ENCODE peak calls at places on chromosomes 1 and 21, in eight cellular contexts. V is Peyer's patch, L is NCI-H2227 treated with DMSO at 0.1 percent for 48 hours, H is AG08395, Y is NCI-H1930, A is left ventricle myocardium inferior, F is RWPE2, M is NCI-H524. E is an unnamed sample.

GRCh38 chr1:43597028-43597427 is 52.9 kb upstream of the KDM4A start:
- DNase-seq in V (no peak), L (no peak), H (no peak), Y (no peak), A (no peak), F (no peak), M (no peak), E (no peak)

GRCh38 chr1:8776104-8776503 is 41.3 kb downstream of the RERE start:
- DNase-seq in V (no peak), L (no peak), H (no peak), Y (no peak), A (no peak), F (no peak), M (peak; percentile 12), E (no peak)

GRCh38 chr1:47262787-47263413 is 30.9 kb upstream of the TAL1 start:
- DNase-seq in V (peak; percentile 66), L (peak; percentile 27), H (peak; percentile 65), Y (no peak), A (no peak), F (no peak), M (peak; percentile 40), E (peak; percentile 66)

GRCh38 chr1:201383647-201384405 is 6.3 kb upstream of the TNNT2 start:
- DNase-seq in V (no peak), L (no peak), H (peak; percentile 90), Y (no peak), A (no peak), F (no peak), M (peak; percentile 97), E (no peak)

GRCh38 chr1:223652436-223652901 is 13.0 kb downstream of the CAPN8 start:
- DNase-seq in V (no peak), L (no peak), H (no peak), Y (no peak), A (no peak), F (no peak), M (no peak), E (no peak)

GRCh38 chr1:159924791-159925712 is at the start of gene TAGLN2:
- DNase-seq in V (peak; percentile 96), L (peak; percentile 79), H (peak; percentile 94), Y (no peak), A (peak; percentile 94), F (peak; percentile 92), M (peak; percentile 62), E (peak; percentile 25)

GRCh38 chr1:234610061-234610581 is at the start of gene IRF2BP2:
- DNase-seq in V (peak; percentile 93), L (peak; percentile 83), H (peak; percentile 90), Y (peak; percentile 92), A (peak; percentile 86), F (peak; percentile 71), M (peak; percentile 84), E (no peak)

GRCh38 chr1:182598296-182598695 is 5.9 kb downstream of the RGS16 start:
- DNase-seq in V (no peak), L (no peak), H (no peak), Y (no peak), A (no peak), F (no peak), M (no peak), E (no peak)

GRCh38 chr1:22231995-22232690 is 89.2 kb upstream of the WNT4 start:
- DNase-seq in V (no peak), L (no peak), H (no peak), Y (no peak), A (no peak), F (no peak), M (no peak), E (no peak)

GRCh38 chr1:59391216-59392179 is 94.6 kb downstream of the FGGY start:
- DNase-seq in V (no peak), L (no peak), H (no peak), Y (no peak), A (no peak), F (no peak), M (no peak), E (no peak)

GRCh38 chr1:68202239-68202832 is 30.0 kb downstream of the WLS start:
- DNase-seq in V (no peak), L (no peak), H (peak; percentile 29), Y (no peak), A (no peak), F (no peak), M (no peak), E (no peak)

GRCh38 chr21:25733859-25734653 is 648 bp downstream of the ATP5PF start:
- DNase-seq in V (no peak), L (peak; percentile 9), H (peak; percentile 10), Y (no peak), A (no peak), F (no peak), M (peak; percentile 41), E (peak; percentile 51)

GRCh38 chr1:12527564-12527963 is 90.4 kb downstream of the DHRS3 start:
- DNase-seq in V (peak; percentile 44), L (no peak), H (no peak), Y (no peak), A (no peak), F (no peak), M (no peak), E (no peak)

GRCh38 chr1:1874901-1875300 is 16.0 kb downstream of the GNB1 start:
- DNase-seq in V (no peak), L (no peak), H (no peak), Y (no peak), A (no peak), F (no peak), M (no peak), E (no peak)

GRCh38 chr1:7479544-7479943 is 291.6 kb upstream of the VAMP3 start:
- DNase-seq in V (no peak), L (no peak), H (no peak), Y (no peak), A (no peak), F (no peak), M (no peak), E (no peak)

GRCh38 chr1:183804916-183805734 is at the start of gene RGL1:
- DNase-seq in V (peak; percentile 74), L (peak; percentile 68), H (peak; percentile 74), Y (no peak), A (peak; percentile 76), F (no peak), M (peak; percentile 19), E (peak; percentile 89)

GRCh38 chr1:3515774-3516480 is 61.5 kb downstream of the ARHGEF16 start:
- DNase-seq in V (no peak), L (no peak), H (peak; percentile 84), Y (no peak), A (no peak), F (no peak), M (no peak), E (no peak)

GRCh38 chr1:240014051-240014450 is 77.6 kb upstream of the FMN2 start:
- DNase-seq in V (no peak), L (no peak), H (no peak), Y (no peak), A (no peak), F (no peak), M (no peak), E (no peak)

GRCh38 chr1:166789286-166789685 is 50.0 kb upstream of the POGK start:
- DNase-seq in V (no peak), L (no peak), H (no peak), Y (no peak), A (no peak), F (no peak), M (no peak), E (no peak)

GRCh38 chr1:67429528-67430357 is 459 bp downstream of the SERBP1 start:
- DNase-seq in V (peak; percentile 60), L (no peak), H (peak; percentile 22), Y (no peak), A (peak; percentile 19), F (no peak), M (peak; percentile 14), E (no peak)

GRCh38 chr1:156898151-156898550 is 4.6 kb downstream of the PEAR1 start:
- DNase-seq in V (no peak), L (no peak), H (no peak), Y (no peak), A (peak; percentile 65), F (no peak), M (no peak), E (peak; percentile 99)

GRCh38 chr1:232891116-232891515 is 59.3 kb upstream of the NTPCR start:
- DNase-seq in V (no peak), L (no peak), H (peak; percentile 95), Y (no peak), A (no peak), F (no peak), M (no peak), E (no peak)